ENCODE peak calls at places on chromosomes 1 and 21, in seven cellular contexts. G is psoas muscle; Y is gastroesophageal sphincter; L is HCT116; O is upper lobe of right lung; F is foreskin keratinocyte; P is central memory CD8-positive, alpha-beta T cell. T is an unnamed sample.

GRCh38 chr1:63914241-63914640 is 140.4 kb downstream of the ROR1 start:
- ATAC-seq in G (no peak), Y (no peak), L (no peak), O (peak), F (peak), P (no peak), T (peak)

GRCh38 chr1:21329209-21329844 is 39.1 kb upstream of the ECE1 start:
- ATAC-seq in G (no peak), Y (no peak), L (peak), O (no peak), F (peak), P (no peak), T (peak)

GRCh38 chr1:163094589-163094988 is 25.4 kb downstream of the RGS4 start:
- ATAC-seq in G (no peak), Y (no peak), L (no peak), O (no peak), F (no peak), P (no peak), T (no peak)

GRCh38 chr1:184388671-184389292 is 2.0 kb downstream of the C1orf21 start:
- ATAC-seq in G (peak), Y (no peak), L (no peak), O (no peak), F (no peak), P (no peak), T (no peak)

GRCh38 chr1:21899267-21899810 is 37.8 kb downstream of the HSPG2 start:
- ATAC-seq in G (no peak), Y (no peak), L (no peak), O (no peak), F (no peak), P (no peak), T (no peak)

GRCh38 chr1:171090604-171091003 is at the start of gene FMO3:
- ATAC-seq in G (no peak), Y (no peak), L (no peak), O (no peak), F (no peak), P (no peak), T (no peak)

GRCh38 chr1:118185083-118185899 is at the start of gene SPAG17:
- ATAC-seq in G (peak), Y (peak), L (no peak), O (peak), F (peak), P (no peak), T (peak)

GRCh38 chr1:203544485-203544884 is 50.5 kb downstream of the OPTC start:
- ATAC-seq in G (no peak), Y (no peak), L (no peak), O (no peak), F (no peak), P (no peak), T (no peak)

GRCh38 chr1:51551848-51552296 is 32.8 kb upstream of the EPS15 start:
- ATAC-seq in G (no peak), Y (no peak), L (no peak), O (no peak), F (no peak), P (no peak), T (no peak)

GRCh38 chr1:181152892-181153633 is 64.6 kb downstream of the IER5 start:
- ATAC-seq in G (peak), Y (peak), L (no peak), O (peak), F (peak), P (no peak), T (peak)

GRCh38 chr1:56135069-56135863 is 444.1 kb downstream of the PLPP3 start:
- ATAC-seq in G (no peak), Y (no peak), L (no peak), O (no peak), F (no peak), P (no peak), T (no peak)

GRCh38 chr21:36203603-36203889 is 46.9 kb downstream of the DOP1B start:
- ATAC-seq in G (peak), Y (no peak), L (peak), O (peak), F (peak), P (no peak), T (peak)

GRCh38 chr1:11938722-11939526 is 4.4 kb downstream of the PLOD1 start:
- ATAC-seq in G (peak), Y (no peak), L (peak), O (no peak), F (no peak), P (no peak), T (no peak)

GRCh38 chr1:147851149-147851548 is 51.4 kb upstream of the GJA8 start:
- ATAC-seq in G (no peak), Y (no peak), L (no peak), O (no peak), F (peak), P (no peak), T (peak)

GRCh38 chr1:54460346-54460745 is 54.2 kb upstream of the SSBP3 start:
- ATAC-seq in G (no peak), Y (no peak), L (peak), O (no peak), F (no peak), P (peak), T (peak)

GRCh38 chr1:52574594-52574993 is 21.7 kb upstream of the TUT4 start:
- ATAC-seq in G (no peak), Y (no peak), L (peak), O (no peak), F (peak), P (no peak), T (peak)

GRCh38 chr1:206863266-206863665 is 2.2 kb upstream of the IL20 start:
- ATAC-seq in G (no peak), Y (no peak), L (no peak), O (no peak), F (no peak), P (no peak), T (peak)

GRCh38 chr21:28794341-28794970 is 198.2 kb downstream of the LTN1 start:
- ATAC-seq in G (no peak), Y (no peak), L (no peak), O (no peak), F (no peak), P (no peak), T (no peak)

GRCh38 chr1:201362906-201363305 is 14.6 kb downstream of the TNNT2 start:
- ATAC-seq in G (no peak), Y (no peak), L (no peak), O (no peak), F (no peak), P (no peak), T (no peak)

GRCh38 chr1:41020654-41021053 is 871 bp downstream of the SLFNL1 start:
- ATAC-seq in G (no peak), Y (no peak), L (peak), O (peak), F (no peak), P (no peak), T (peak)

GRCh38 chr1:28631713-28632112 is 11.2 kb downstream of the TAF12 start:
- ATAC-seq in G (no peak), Y (no peak), L (no peak), O (no peak), F (no peak), P (no peak), T (no peak)

GRCh38 chr1:53327183-53327941 is 508 bp downstream of the LRP8 start:
- ATAC-seq in G (peak), Y (peak), L (peak), O (no peak), F (peak), P (peak), T (no peak)

GRCh38 chr1:65001238-65001792 is 35.0 kb upstream of the JAK1 start:
- ATAC-seq in G (no peak), Y (peak), L (no peak), O (peak), F (no peak), P (peak), T (peak)

GRCh38 chr21:43734131-43734634 is 15.3 kb downstream of the PDXK start:
- ATAC-seq in G (no peak), Y (peak), L (no peak), O (peak), F (peak), P (peak), T (peak)

GRCh38 chr1:8951246-8951645 is 5.6 kb downstream of the CA6 start:
- ATAC-seq in G (no peak), Y (no peak), L (no peak), O (no peak), F (no peak), P (no peak), T (no peak)

GRCh38 chr1:112318698-112319370 is 77.2 kb upstream of the CTTNBP2NL start:
- ATAC-seq in G (no peak), Y (no peak), L (no peak), O (no peak), F (no peak), P (no peak), T (no peak)

GRCh38 chr1:26972390-26972789 is 12.1 kb upstream of the KDF1 start:
- ATAC-seq in G (no peak), Y (no peak), L (no peak), O (no peak), F (no peak), P (no peak), T (no peak)

GRCh38 chr1:30527511-30528140 is 195.8 kb downstream of the MATN1 start:
- ATAC-seq in G (peak), Y (no peak), L (no peak), O (no peak), F (no peak), P (no peak), T (no peak)

GRCh38 chr1:8989821-8990220 is 36.4 kb downstream of the SLC2A7 start:
- ATAC-seq in G (no peak), Y (no peak), L (no peak), O (no peak), F (peak), P (no peak), T (no peak)

GRCh38 chr21:33212159-33212851 is 17.4 kb upstream of the IFNAR2 start:
- ATAC-seq in G (no peak), Y (no peak), L (no peak), O (no peak), F (peak), P (peak), T (peak)

GRCh38 chr1:117001254-117001927 is at the start of gene CD101:
- ATAC-seq in G (no peak), Y (no peak), L (no peak), O (peak), F (no peak), P (peak), T (no peak)

GRCh38 chr1:206634365-206635079 is 814 bp upstream of the DYRK3 start:
- ATAC-seq in G (peak), Y (peak), L (peak), O (peak), F (peak), P (no peak), T (peak)

GRCh38 chr1:7770620-7770938 is 517 bp upstream of the VAMP3 start:
- ATAC-seq in G (peak), Y (peak), L (peak), O (peak), F (no peak), P (no peak), T (peak)

GRCh38 chr21:33651965-33652680 is 9.8 kb downstream of the ITSN1 start:
- ATAC-seq in G (peak), Y (no peak), L (no peak), O (no peak), F (no peak), P (no peak), T (no peak)

T was measured in esophagus mucosa.